ENCODE peak calls at places on chromosomes 13 and 19, in ten cellular contexts. F is dorsolateral prefrontal cortex, J is H9, S is mesendoderm, W is bronchial epithelial cell, Y is GM23248, B is GM06990, A is psoas muscle, M is Peyer's patch, C is upper lobe of left lung. U is an unnamed sample.

GRCh38 chr19:14416743-14417214 is 2.4 kb downstream of the DDX39A start:
- DNase-seq in F (no peak), A (no peak), W (peak; percentile 45), S (no peak), J (no peak), Y (peak; percentile 70), B (no peak), C (no peak), M (no peak), U (no peak)

GRCh38 chr13:42246541-42246940 is 25.4 kb upstream of the AKAP11 start:
- DNase-seq in C (no peak), J (no peak), S (no peak), A (no peak), W (no peak), F (no peak), M (no peak), B (no peak), Y (no peak), U (no peak)

GRCh38 chr13:89627991-89628390 is 1719.5 kb upstream of the MIR17HG start:
- DNase-seq in M (no peak), B (no peak), F (no peak), C (no peak), J (no peak), W (peak; percentile 95), S (no peak), Y (no peak), A (no peak), U (no peak)

GRCh38 chr13:25738342-25738771 is 313.5 kb downstream of the SHISA2 start:
- DNase-seq in B (no peak), J (no peak), A (no peak), F (no peak), M (no peak), C (no peak), Y (peak; percentile 4), W (peak; percentile 14), S (peak; percentile 16), U (no peak)

GRCh38 chr13:48562296-48563066 is 29.6 kb upstream of the RCBTB2 start:
- DNase-seq in F (no peak), S (no peak), Y (no peak), J (no peak), B (peak; percentile 79), A (no peak), C (no peak), W (peak; percentile 62), M (no peak), U (peak; percentile 70)

GRCh38 chr19:632228-633067 is 889 bp downstream of the POLRMT start:
- DNase-seq in S (peak; percentile 82), C (peak; percentile 90), B (peak; percentile 66), Y (peak; percentile 88), M (peak; percentile 83), A (no peak), F (no peak), W (peak; percentile 24), J (peak; percentile 67), U (no peak)

GRCh38 chr19:17861542-17862402 is 2.1 kb downstream of the RPL18A start:
- DNase-seq in C (no peak), M (no peak), W (no peak), F (no peak), J (no peak), S (no peak), Y (no peak), B (no peak), A (no peak), U (no peak)

GRCh38 chr13:44755872-44756271 is 179.7 kb upstream of the TSC22D1 start:
- DNase-seq in C (no peak), S (no peak), A (no peak), M (no peak), Y (peak; percentile 77), F (no peak), B (no peak), J (no peak), W (peak; percentile 90), U (no peak)

GRCh38 chr13:76647550-76647949 is 238.7 kb downstream of the KCTD12 start:
- DNase-seq in M (no peak), S (peak; percentile 6), W (no peak), B (no peak), Y (peak; percentile 55), A (no peak), C (no peak), J (no peak), F (no peak), U (no peak)

GRCh38 chr19:3481241-3482090 is 1.1 kb upstream of the SMIM24 start:
- DNase-seq in M (peak; percentile 89), C (peak; percentile 54), W (no peak), J (no peak), Y (no peak), A (no peak), B (no peak), S (peak; percentile 51), F (no peak), U (peak; percentile 7)

GRCh38 chr19:51548213-51548651 is 16.8 kb upstream of the SIGLEC6 start:
- DNase-seq in Y (no peak), B (no peak), M (peak; percentile 34), W (no peak), F (no peak), A (no peak), C (no peak), S (no peak), J (no peak), U (no peak)

GRCh38 chr19:51547397-51548212 is 16.1 kb upstream of the SIGLEC6 start:
- DNase-seq in M (peak; percentile 7), A (no peak), J (no peak), Y (no peak), F (no peak), S (no peak), B (no peak), W (no peak), C (no peak), U (peak; percentile 10)

GRCh38 chr19:51546650-51547396 is 15.4 kb upstream of the SIGLEC6 start:
- DNase-seq in C (no peak), B (no peak), A (no peak), Y (peak; percentile 20), S (no peak), W (no peak), M (no peak), J (no peak), F (no peak), U (no peak)

GRCh38 chr19:51549533-51550324 is 18.3 kb upstream of the SIGLEC6 start:
- DNase-seq in B (no peak), F (no peak), J (no peak), M (peak; percentile 1), S (no peak), A (no peak), C (no peak), W (no peak), Y (no peak), U (no peak)

GRCh38 chr19:51548891-51549305 is 17.4 kb upstream of the SIGLEC6 start:
- DNase-seq in W (no peak), Y (no peak), F (no peak), J (no peak), B (no peak), M (peak; percentile 9), A (no peak), S (no peak), C (no peak), U (no peak)
- H3K27me3 ChIP-seq in W (no peaks in the 10 kb centered on the region), Y (no peaks in the 10 kb centered on the region), F (peaks cover 32% of the 10 kb centered on the region), J (no peaks in the 10 kb centered on the region), B (peaks cover 1% of the 10 kb centered on the region), M (no peaks in the 10 kb centered on the region), A (peaks cover 9% of the 10 kb centered on the region), S (no peaks in the 10 kb centered on the region), C (no peaks in the 10 kb centered on the region), U (peaks cover 7% of the 10 kb centered on the region)

DNA sequence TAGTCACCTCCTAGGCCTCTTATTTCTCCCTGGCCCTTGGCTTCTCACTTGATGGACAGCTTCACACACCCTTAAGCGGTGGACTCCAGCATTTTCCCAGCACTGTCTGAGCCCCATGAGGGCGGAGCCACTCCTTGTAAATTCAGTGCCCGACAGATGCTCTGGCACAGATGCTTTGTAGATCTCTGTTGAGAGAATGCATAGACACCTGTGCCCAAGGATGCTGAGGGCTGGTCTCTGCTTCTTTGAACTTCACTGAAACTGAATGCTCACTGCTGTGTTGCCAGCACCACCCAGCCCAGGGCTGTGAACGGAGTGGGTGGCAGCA is 3.3 kb downstream of the SYCN start:
- DNase-seq in S (no peak), A (no peak), W (no peak), J (no peak), M (no peak), Y (no peak), B (no peak), C (no peak), F (no peak), U (no peak)
- H3K27me3 ChIP-seq in S (peaks cover 7% of the 10 kb centered on the region), A (peaks cover 41% of the 10 kb centered on the region), W (peaks cover 24% of the 10 kb centered on the region), J (peaks cover 7% of the 10 kb centered on the region), M (no peaks in the 10 kb centered on the region), Y (peaks cover 57% of the 10 kb centered on the region), B (peaks cover 2% of the 10 kb centered on the region), C (peaks cover 26% of the 10 kb centered on the region), F (peaks cover 71% of the 10 kb centered on the region), U (no peaks in the 10 kb centered on the region)

GRCh38 chr13:87677334-87678234 is 6.4 kb downstream of the SLITRK5 start:
- DNase-seq in W (no peak), C (peak; percentile 85), J (peak; percentile 81), M (peak; percentile 44), F (no peak), A (no peak), B (no peak), Y (peak; percentile 8), S (peak; percentile 67), U (no peak)

GRCh38 chr13:87675851-87676250 is 4.7 kb downstream of the SLITRK5 start:
- DNase-seq in B (no peak), C (no peak), M (no peak), Y (no peak), W (no peak), A (no peak), J (no peak), F (no peak), S (no peak), U (no peak)

GRCh38 chr13:87676254-87677042 is 5.3 kb downstream of the SLITRK5 start:
- DNase-seq in J (peak; percentile 73), S (peak; percentile 57), M (no peak), C (peak; percentile 10), A (no peak), B (no peak), Y (no peak), F (no peak), W (no peak), U (no peak)

GRCh38 chr13:87678353-87678752 is 7.2 kb downstream of the SLITRK5 start:
- DNase-seq in F (no peak), A (no peak), W (no peak), J (no peak), S (no peak), B (no peak), C (no peak), M (no peak), Y (no peak), U (no peak)

GRCh38 chr13:87677043-87677333 is 5.8 kb downstream of the SLITRK5 start:
- DNase-seq in J (no peak), B (no peak), C (no peak), A (no peak), M (no peak), S (no peak), W (no peak), F (no peak), Y (no peak), U (no peak)
- H3K27me3 ChIP-seq in J (peaks cover 49% of the 10 kb centered on the region), B (no peaks in the 10 kb centered on the region), C (peaks cover 31% of the 10 kb centered on the region), A (peaks cover 23% of the 10 kb centered on the region), M (no peaks in the 10 kb centered on the region), S (peaks cover 44% of the 10 kb centered on the region), W (peaks cover 29% of the 10 kb centered on the region), F (peaks cover 5% of the 10 kb centered on the region), Y (peaks cover 48% of the 10 kb centered on the region), U (peaks cover 5% of the 10 kb centered on the region)

DNA sequence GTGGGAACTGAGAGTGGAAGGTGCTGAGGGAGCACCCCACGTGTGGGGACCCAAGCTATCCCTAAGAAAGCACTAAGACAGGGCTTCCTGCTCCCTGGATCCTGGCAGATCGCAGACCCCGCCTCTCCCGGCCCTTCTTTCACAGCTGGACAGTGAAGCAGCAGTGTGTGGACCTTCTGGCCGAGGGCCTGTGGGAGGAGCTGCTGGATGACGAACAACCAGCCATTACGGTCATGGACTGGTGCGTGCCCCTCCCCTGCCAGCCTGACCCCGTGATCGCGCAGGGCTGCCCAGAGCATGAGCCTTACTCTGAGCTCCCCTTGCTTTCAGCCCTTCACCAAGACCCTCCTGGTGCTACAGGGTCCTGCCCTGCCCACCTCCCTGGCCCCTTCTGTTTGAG is 2.3 kb downstream of the NCCRP1 start:
- DNase-seq in J (peak; percentile 61), B (no peak), C (no peak), F (peak; percentile 68), M (peak; percentile 48), S (no peak), A (no peak), W (no peak), Y (peak; percentile 79), U (no peak)
- H3K27me3 ChIP-seq in J (peaks cover 7% of the 10 kb centered on the region), B (peaks cover 4% of the 10 kb centered on the region), C (peaks cover 26% of the 10 kb centered on the region), F (peaks cover 70% of the 10 kb centered on the region), M (no peaks in the 10 kb centered on the region), S (peaks cover 7% of the 10 kb centered on the region), A (peaks cover 42% of the 10 kb centered on the region), W (peaks cover 14% of the 10 kb centered on the region), Y (peaks cover 63% of the 10 kb centered on the region), U (peaks cover 29% of the 10 kb centered on the region)